ENCODE peak calls at places on chromosomes 7 and 10, in ten cellular contexts. O, G, C, Z, X, W, R, S, I and A are unnamed samples.
A peak's percentile ranks its signal among the peaks of the same experiment; 100 is the strongest.

GRCh38 chr10:21526952-21527633 is 1.6 kb upstream of the SKIDA1 start:
- DNase-seq in O (peak; percentile 42), G (peak; percentile 85), C (peak; percentile 53), Z (no peak), X (peak; percentile 38), W (no peak), R (peak; percentile 72), S (no peak), I (no peak), A (no peak)

GRCh38 chr7:50332241-50333176 is 28.0 kb downstream of the IKZF1 start:
- DNase-seq in O (no peak), G (no peak), C (no peak), Z (no peak), X (no peak), W (no peak), R (no peak), S (no peak), I (no peak), A (no peak)

GRCh38 chr10:104447331-104447730 is 93.7 kb downstream of the CFAP58 start:
- DNase-seq in O (no peak), G (no peak), C (no peak), Z (no peak), X (no peak), W (no peak), R (no peak), S (no peak), I (no peak), A (no peak)

GRCh38 chr7:98174334-98175259 is 36.6 kb upstream of the BHLHA15 start:
- DNase-seq in O (no peak), G (peak; percentile 79), C (no peak), Z (no peak), X (no peak), W (no peak), R (no peak), S (no peak), I (no peak), A (no peak)

GRCh38 chr7:128168667-128169210 is 72.3 kb upstream of the LEP start:
- DNase-seq in O (no peak), G (peak; percentile 44), C (peak; percentile 16), Z (no peak), X (no peak), W (no peak), R (peak; percentile 40), S (no peak), I (no peak), A (no peak)

GRCh38 chr7:381211-382117 is 91.5 kb downstream of the FOXL3 start:
- DNase-seq in O (no peak), G (peak; percentile 39), C (peak; percentile 38), Z (peak; percentile 31), X (no peak), W (no peak), R (no peak), S (peak; percentile 31), I (no peak), A (no peak)

GRCh38 chr10:28382520-28383269 is 79.8 kb upstream of the MPP7 start:
- DNase-seq in O (peak; percentile 33), G (no peak), C (no peak), Z (no peak), X (no peak), W (no peak), R (no peak), S (no peak), I (peak; percentile 52), A (peak; percentile 42)

GRCh38 chr7:67900456-67900855 is 903.8 kb downstream of the TYW1 start:
- DNase-seq in O (no peak), G (no peak), C (no peak), Z (no peak), X (no peak), W (no peak), R (no peak), S (no peak), I (no peak), A (no peak)

GRCh38 chr10:33706746-33707145 is 372.3 kb upstream of the NRP1 start:
- DNase-seq in O (no peak), G (no peak), C (no peak), Z (no peak), X (no peak), W (no peak), R (no peak), S (no peak), I (peak; percentile 52), A (no peak)

GRCh38 chr10:101145750-101146391 is 14.8 kb downstream of the TLX1 start:
- DNase-seq in O (no peak), G (no peak), C (no peak), Z (no peak), X (no peak), W (no peak), R (no peak), S (no peak), I (no peak), A (no peak)

GRCh38 chr10:128629111-128630096 is 503.2 kb upstream of the MKI67 start:
- DNase-seq in O (peak; percentile 1), G (no peak), C (no peak), Z (no peak), X (peak; percentile 11), W (no peak), R (no peak), S (no peak), I (no peak), A (no peak)